ENCODE peak calls at places on chromosomes 2 and 18, in six cellular contexts. T is HT1080; C is AG10803; O is activated naive CD4-positive, alpha-beta T cell treated with Interleukin-2 at 50 U/mL for 16 hours; R is DMS153; J is transverse colon. B is an unnamed sample.

GRCh38 chr2:233210843-233211600 is 40.5 kb upstream of the ATG16L1 start:
- DNase-seq in C (peak; percentile 92), R (no peak), O (no peak), T (peak; percentile 93), J (peak; percentile 63), B (peak; percentile 88)

GRCh38 chr2:27583390-27583915 is 611 bp downstream of the ZNF512 start:
- DNase-seq in O (peak; percentile 2), C (peak; percentile 12), R (no peak), J (no peak), T (no peak), B (no peak)

GRCh38 chr2:165281387-165281786 is 42.2 kb downstream of the SCN2A start:
- DNase-seq in C (no peak), T (peak; percentile 44), O (no peak), J (no peak), R (no peak), B (no peak)

GRCh38 chr2:209422191-209422754 is 1.6 kb upstream of the MAP2 start:
- DNase-seq in J (no peak), T (no peak), O (no peak), C (no peak), R (peak; percentile 66), B (no peak)

GRCh38 chr2:11790228-11790627 is 43.8 kb downstream of the LPIN1 start:
- DNase-seq in T (no peak), R (no peak), J (no peak), C (no peak), O (no peak), B (no peak)

GRCh38 chr2:221969087-221969829 is 329.5 kb downstream of the PAX3 start:
- DNase-seq in J (no peak), O (no peak), T (peak; percentile 42), C (peak; percentile 49), R (no peak), B (peak; percentile 20)

GRCh38 chr2:108922141-108922915 is 66.7 kb downstream of the EDAR start:
- DNase-seq in O (no peak), C (peak; percentile 25), R (no peak), T (peak; percentile 29), J (no peak), B (peak; percentile 62)

GRCh38 chr18:67705748-67706147 is 189.2 kb upstream of the DSEL start:
- DNase-seq in C (no peak), O (no peak), R (no peak), J (no peak), T (peak; percentile 22), B (no peak)

GRCh38 chr18:31243740-31244512 is 74.0 kb upstream of the DSG1 start:
- DNase-seq in C (no peak), R (no peak), T (no peak), J (no peak), O (no peak), B (no peak)

GRCh38 chr2:47867205-47867604 is 39.1 kb downstream of the FBXO11 start:
- DNase-seq in O (no peak), T (peak; percentile 80), R (peak; percentile 5), C (peak; percentile 84), J (no peak), B (peak; percentile 84)

GRCh38 chr2:96928277-96928781 is 58.1 kb downstream of the FAM178B start:
- DNase-seq in C (peak; percentile 9), O (no peak), T (no peak), J (no peak), R (no peak), B (peak; percentile 5)